ENCODE peak calls at places on chromosomes 1 and 21, in nine cellular contexts. One of them, this sample, is unnamed.

GRCh38 chr1:225882699-225883615 is 777 bp upstream of the TMEM63A start:
- DNase-seq in ACHN: peak
- DNase-seq in AG20443: peak
- DNase-seq in AG08395: peak
- DNase-seq in stimulated activated CD4-positive, alpha-beta T cell treated with anti-CD3 and anti-CD28 coated beads, Interleukin-4, amount 100 ng/mL, for 4 hours: peak
- DNase-seq in aorta: peak
- DNase-seq in B cell: no peak
- DNase-seq in HAP-1: peak
- DNase-seq in psoas muscle: peak
- DNase-seq in this sample: no peak

GRCh38 chr1:239951518-239952130 is 140.1 kb upstream of the FMN2 start:
- DNase-seq in ACHN: peak
- DNase-seq in AG20443: peak
- DNase-seq in AG08395: peak
- DNase-seq in stimulated activated CD4-positive, alpha-beta T cell treated with anti-CD3 and anti-CD28 coated beads, Interleukin-4, amount 100 ng/mL, for 4 hours: peak
- DNase-seq in aorta: peak
- DNase-seq in B cell: no peak
- DNase-seq in HAP-1: peak
- DNase-seq in psoas muscle: no peak
- DNase-seq in this sample: peak

GRCh38 chr1:42935313-42935624 is 23.4 kb downstream of the SLC2A1 start:
- DNase-seq in ACHN: no peak
- DNase-seq in AG20443: no peak
- DNase-seq in AG08395: no peak
- DNase-seq in stimulated activated CD4-positive, alpha-beta T cell treated with anti-CD3 and anti-CD28 coated beads, Interleukin-4, amount 100 ng/mL, for 4 hours: no peak
- DNase-seq in aorta: peak
- DNase-seq in B cell: peak
- DNase-seq in HAP-1: no peak
- DNase-seq in psoas muscle: no peak
- DNase-seq in this sample: no peak

GRCh38 chr21:27275294-27275927 is 308.5 kb upstream of the ADAMTS5 start:
- DNase-seq in ACHN: peak
- DNase-seq in AG20443: peak
- DNase-seq in AG08395: peak
- DNase-seq in stimulated activated CD4-positive, alpha-beta T cell treated with anti-CD3 and anti-CD28 coated beads, Interleukin-4, amount 100 ng/mL, for 4 hours: no peak
- DNase-seq in aorta: no peak
- DNase-seq in B cell: no peak
- DNase-seq in HAP-1: no peak
- DNase-seq in psoas muscle: no peak
- DNase-seq in this sample: peak

GRCh38 chr1:21927531-21928237 is 9.4 kb downstream of the HSPG2 start:
- DNase-seq in ACHN: no peak
- DNase-seq in AG20443: peak
- DNase-seq in AG08395: peak
- DNase-seq in stimulated activated CD4-positive, alpha-beta T cell treated with anti-CD3 and anti-CD28 coated beads, Interleukin-4, amount 100 ng/mL, for 4 hours: no peak
- DNase-seq in aorta: peak
- DNase-seq in B cell: no peak
- DNase-seq in HAP-1: no peak
- DNase-seq in psoas muscle: peak
- DNase-seq in this sample: no peak

GRCh38 chr21:36696390-36696639 is 2.6 kb upstream of the SIM2 start:
- DNase-seq in ACHN: no peak
- DNase-seq in AG20443: no peak
- DNase-seq in AG08395: no peak
- DNase-seq in stimulated activated CD4-positive, alpha-beta T cell treated with anti-CD3 and anti-CD28 coated beads, Interleukin-4, amount 100 ng/mL, for 4 hours: no peak
- DNase-seq in aorta: no peak
- DNase-seq in B cell: no peak
- DNase-seq in HAP-1: no peak
- DNase-seq in psoas muscle: no peak
- DNase-seq in this sample: no peak

GRCh38 chr1:198267921-198268320 is 111.1 kb downstream of the NEK7 start:
- DNase-seq in ACHN: no peak
- DNase-seq in AG20443: no peak
- DNase-seq in AG08395: peak
- DNase-seq in stimulated activated CD4-positive, alpha-beta T cell treated with anti-CD3 and anti-CD28 coated beads, Interleukin-4, amount 100 ng/mL, for 4 hours: no peak
- DNase-seq in aorta: no peak
- DNase-seq in B cell: no peak
- DNase-seq in HAP-1: no peak
- DNase-seq in psoas muscle: no peak
- DNase-seq in this sample: no peak

GRCh38 chr1:165871311-165872067 is 44.1 kb downstream of the UCK2 start:
- DNase-seq in ACHN: peak
- DNase-seq in AG20443: no peak
- DNase-seq in AG08395: no peak
- DNase-seq in stimulated activated CD4-positive, alpha-beta T cell treated with anti-CD3 and anti-CD28 coated beads, Interleukin-4, amount 100 ng/mL, for 4 hours: peak
- DNase-seq in aorta: peak
- DNase-seq in B cell: peak
- DNase-seq in HAP-1: peak
- DNase-seq in psoas muscle: no peak
- DNase-seq in this sample: peak

GRCh38 chr1:197915797-197916686 is 1.1 kb upstream of the LHX9 start:
- DNase-seq in ACHN: peak
- DNase-seq in AG20443: peak
- DNase-seq in AG08395: peak
- DNase-seq in stimulated activated CD4-positive, alpha-beta T cell treated with anti-CD3 and anti-CD28 coated beads, Interleukin-4, amount 100 ng/mL, for 4 hours: no peak
- DNase-seq in aorta: peak
- DNase-seq in B cell: no peak
- DNase-seq in HAP-1: peak
- DNase-seq in psoas muscle: peak
- DNase-seq in this sample: peak

GRCh38 chr1:71964188-71964587 is 318.2 kb downstream of the NEGR1 start:
- DNase-seq in ACHN: no peak
- DNase-seq in AG20443: no peak
- DNase-seq in AG08395: no peak
- DNase-seq in stimulated activated CD4-positive, alpha-beta T cell treated with anti-CD3 and anti-CD28 coated beads, Interleukin-4, amount 100 ng/mL, for 4 hours: no peak
- DNase-seq in aorta: no peak
- DNase-seq in B cell: no peak
- DNase-seq in HAP-1: no peak
- DNase-seq in psoas muscle: no peak
- DNase-seq in this sample: no peak

GRCh38 chr1:37485902-37486679 is 11.7 kb downstream of the ZC3H12A start:
- DNase-seq in ACHN: no peak
- DNase-seq in AG20443: peak
- DNase-seq in AG08395: peak
- DNase-seq in stimulated activated CD4-positive, alpha-beta T cell treated with anti-CD3 and anti-CD28 coated beads, Interleukin-4, amount 100 ng/mL, for 4 hours: no peak
- DNase-seq in aorta: no peak
- DNase-seq in B cell: no peak
- DNase-seq in HAP-1: no peak
- DNase-seq in psoas muscle: no peak
- DNase-seq in this sample: no peak

GRCh38 chr1:54989473-54989872 is 9.0 kb downstream of the TMEM61 start:
- DNase-seq in ACHN: no peak
- DNase-seq in AG20443: no peak
- DNase-seq in AG08395: no peak
- DNase-seq in stimulated activated CD4-positive, alpha-beta T cell treated with anti-CD3 and anti-CD28 coated beads, Interleukin-4, amount 100 ng/mL, for 4 hours: no peak
- DNase-seq in aorta: no peak
- DNase-seq in B cell: no peak
- DNase-seq in HAP-1: no peak
- DNase-seq in psoas muscle: no peak
- DNase-seq in this sample: no peak

GRCh38 chr1:64060611-64061302 is 142.7 kb upstream of the UBE2U start:
- DNase-seq in ACHN: no peak
- DNase-seq in AG20443: no peak
- DNase-seq in AG08395: no peak
- DNase-seq in stimulated activated CD4-positive, alpha-beta T cell treated with anti-CD3 and anti-CD28 coated beads, Interleukin-4, amount 100 ng/mL, for 4 hours: no peak
- DNase-seq in aorta: no peak
- DNase-seq in B cell: no peak
- DNase-seq in HAP-1: no peak
- DNase-seq in psoas muscle: no peak
- DNase-seq in this sample: no peak

GRCh38 chr1:171715813-171716251 is 26.0 kb downstream of the VAMP4 start:
- DNase-seq in ACHN: peak
- DNase-seq in AG20443: no peak
- DNase-seq in AG08395: peak
- DNase-seq in stimulated activated CD4-positive, alpha-beta T cell treated with anti-CD3 and anti-CD28 coated beads, Interleukin-4, amount 100 ng/mL, for 4 hours: no peak
- DNase-seq in aorta: no peak
- DNase-seq in B cell: no peak
- DNase-seq in HAP-1: peak
- DNase-seq in psoas muscle: no peak
- DNase-seq in this sample: peak

GRCh38 chr1:53541761-53542550 is 82.8 kb downstream of the DMRTB1 start:
- DNase-seq in ACHN: peak
- DNase-seq in AG20443: peak
- DNase-seq in AG08395: peak
- DNase-seq in stimulated activated CD4-positive, alpha-beta T cell treated with anti-CD3 and anti-CD28 coated beads, Interleukin-4, amount 100 ng/mL, for 4 hours: no peak
- DNase-seq in aorta: peak
- DNase-seq in B cell: no peak
- DNase-seq in HAP-1: no peak
- DNase-seq in psoas muscle: peak
- DNase-seq in this sample: peak

GRCh38 chr1:4010811-4011605 is 110.9 kb upstream of the C1orf174 start:
- DNase-seq in ACHN: no peak
- DNase-seq in AG20443: no peak
- DNase-seq in AG08395: no peak
- DNase-seq in stimulated activated CD4-positive, alpha-beta T cell treated with anti-CD3 and anti-CD28 coated beads, Interleukin-4, amount 100 ng/mL, for 4 hours: no peak
- DNase-seq in aorta: no peak
- DNase-seq in B cell: no peak
- DNase-seq in HAP-1: no peak
- DNase-seq in psoas muscle: no peak
- DNase-seq in this sample: no peak

GRCh38 chr1:2256430-2257244 is 28.5 kb downstream of the SKI start:
- DNase-seq in ACHN: no peak
- DNase-seq in AG20443: no peak
- DNase-seq in AG08395: no peak
- DNase-seq in stimulated activated CD4-positive, alpha-beta T cell treated with anti-CD3 and anti-CD28 coated beads, Interleukin-4, amount 100 ng/mL, for 4 hours: no peak
- DNase-seq in aorta: no peak
- DNase-seq in B cell: no peak
- DNase-seq in HAP-1: no peak
- DNase-seq in psoas muscle: peak
- DNase-seq in this sample: peak

GRCh38 chr1:188517139-188517538 is 1688.4 kb downstream of the PLA2G4A start:
- DNase-seq in ACHN: no peak
- DNase-seq in AG20443: no peak
- DNase-seq in AG08395: no peak
- DNase-seq in stimulated activated CD4-positive, alpha-beta T cell treated with anti-CD3 and anti-CD28 coated beads, Interleukin-4, amount 100 ng/mL, for 4 hours: no peak
- DNase-seq in aorta: no peak
- DNase-seq in B cell: no peak
- DNase-seq in HAP-1: no peak
- DNase-seq in psoas muscle: no peak
- DNase-seq in this sample: no peak

GRCh38 chr1:44368471-44369151 is 13.6 kb upstream of the ERI3 start:
- DNase-seq in ACHN: no peak
- DNase-seq in AG20443: no peak
- DNase-seq in AG08395: no peak
- DNase-seq in stimulated activated CD4-positive, alpha-beta T cell treated with anti-CD3 and anti-CD28 coated beads, Interleukin-4, amount 100 ng/mL, for 4 hours: no peak
- DNase-seq in aorta: no peak
- DNase-seq in B cell: no peak
- DNase-seq in HAP-1: no peak
- DNase-seq in psoas muscle: no peak
- DNase-seq in this sample: no peak

GRCh38 chr1:230992100-230992774 is 13.3 kb downstream of the ARV1 start:
- DNase-seq in ACHN: no peak
- DNase-seq in AG20443: no peak
- DNase-seq in AG08395: no peak
- DNase-seq in stimulated activated CD4-positive, alpha-beta T cell treated with anti-CD3 and anti-CD28 coated beads, Interleukin-4, amount 100 ng/mL, for 4 hours: no peak
- DNase-seq in aorta: no peak
- DNase-seq in B cell: no peak
- DNase-seq in HAP-1: no peak
- DNase-seq in psoas muscle: no peak
- DNase-seq in this sample: no peak

GRCh38 chr1:191669629-191670028 is 488.6 kb upstream of the RGS18 start:
- DNase-seq in ACHN: no peak
- DNase-seq in AG20443: no peak
- DNase-seq in AG08395: no peak
- DNase-seq in stimulated activated CD4-positive, alpha-beta T cell treated with anti-CD3 and anti-CD28 coated beads, Interleukin-4, amount 100 ng/mL, for 4 hours: no peak
- DNase-seq in aorta: no peak
- DNase-seq in B cell: no peak
- DNase-seq in HAP-1: no peak
- DNase-seq in psoas muscle: no peak
- DNase-seq in this sample: no peak

GRCh38 chr1:196309386-196309785 is 298.9 kb downstream of the KCNT2 start:
- DNase-seq in ACHN: peak
- DNase-seq in AG20443: peak
- DNase-seq in AG08395: peak
- DNase-seq in stimulated activated CD4-positive, alpha-beta T cell treated with anti-CD3 and anti-CD28 coated beads, Interleukin-4, amount 100 ng/mL, for 4 hours: no peak
- DNase-seq in aorta: no peak
- DNase-seq in B cell: no peak
- DNase-seq in HAP-1: peak
- DNase-seq in psoas muscle: no peak
- DNase-seq in this sample: peak

GRCh38 chr1:111736548-111737215 is 2.5 kb downstream of the INKA2 start:
- DNase-seq in ACHN: no peak
- DNase-seq in AG20443: no peak
- DNase-seq in AG08395: no peak
- DNase-seq in stimulated activated CD4-positive, alpha-beta T cell treated with anti-CD3 and anti-CD28 coated beads, Interleukin-4, amount 100 ng/mL, for 4 hours: no peak
- DNase-seq in aorta: peak
- DNase-seq in B cell: no peak
- DNase-seq in HAP-1: no peak
- DNase-seq in psoas muscle: peak
- DNase-seq in this sample: no peak